ENCODE peak calls at places on chromosomes 5 and 9, in four cellular contexts. F is fibroblast of lung, W is GM10248, H is natural killer cell. A is an unnamed sample.

GRCh38 chr5:32311404-32312193 is 1.1 kb downstream of the MTMR12 start:
- DNase-seq in W (no peak), H (no peak), F (no peak), A (no peak)

GRCh38 chr5:107476783-107477182 is 194.0 kb downstream of the EFNA5 start:
- DNase-seq in W (peak), F (no peak), H (peak), A (no peak)

GRCh38 chr5:119368238-119368630 is 12.4 kb downstream of the TNFAIP8 start:
- DNase-seq in F (no peak), W (no peak), H (no peak), A (no peak)

GRCh38 chr5:58451732-58452565 is 7.9 kb downstream of the PLK2 start:
- DNase-seq in F (peak), H (no peak), W (no peak), A (no peak)

GRCh38 chr9:110066929-110067716 is 140.8 kb downstream of the C9orf152 start:
- DNase-seq in W (no peak), F (no peak), H (no peak), A (no peak)

GRCh38 chr9:27393054-27393846 is 96.3 kb upstream of the EQTN start:
- DNase-seq in H (no peak), F (no peak), W (no peak), A (no peak)

GRCh38 chr9:134995792-134996120 is 78.0 kb upstream of the FCN1 start:
- DNase-seq in F (no peak), W (no peak), H (no peak), A (no peak)

GRCh38 chr9:113622600-113623400 is 159.3 kb downstream of the RGS3 start:
- DNase-seq in H (no peak), F (peak), W (peak), A (peak)

GRCh38 chr5:96067902-96068614 is 106.4 kb upstream of the ELL2 start:
- DNase-seq in F (peak), W (no peak), H (no peak), A (no peak)

GRCh38 chr5:113340537-113340936 is 94.3 kb downstream of the TSSK1B start:
- DNase-seq in W (no peak), F (no peak), H (no peak), A (no peak)

GRCh38 chr9:133532937-133533668 is 1.4 kb upstream of the ADAMTSL2 start:
- DNase-seq in W (peak), H (peak), F (peak), A (peak)

GRCh38 chr5:177147239-177147638 is 13.7 kb downstream of the NSD1 start:
- DNase-seq in H (no peak), F (peak), W (no peak), A (no peak)

GRCh38 chr5:151870820-151871219 is 53.8 kb downstream of the GLRA1 start:
- DNase-seq in F (peak), H (no peak), W (no peak), A (no peak)

GRCh38 chr5:1510631-1511030 is 13.1 kb downstream of the LPCAT1 start:
- DNase-seq in W (no peak), H (peak), F (no peak), A (peak)

GRCh38 chr9:8858250-8859161 is 1058.9 kb upstream of the DMAC1 start:
- DNase-seq in F (no peak), H (no peak), W (peak), A (no peak)

GRCh38 chr9:8857330-8858249 is 1058.0 kb upstream of the DMAC1 start:
- DNase-seq in W (peak), F (peak), H (no peak), A (no peak)

GRCh38 chr9:8859416-8859815 is 1059.8 kb upstream of the DMAC1 start:
- DNase-seq in W (no peak), F (no peak), H (no peak), A (no peak)

GRCh38 chr9:8855046-8855445 is 1055.5 kb upstream of the DMAC1 start:
- DNase-seq in F (peak), H (no peak), W (no peak), A (no peak)

DNA sequence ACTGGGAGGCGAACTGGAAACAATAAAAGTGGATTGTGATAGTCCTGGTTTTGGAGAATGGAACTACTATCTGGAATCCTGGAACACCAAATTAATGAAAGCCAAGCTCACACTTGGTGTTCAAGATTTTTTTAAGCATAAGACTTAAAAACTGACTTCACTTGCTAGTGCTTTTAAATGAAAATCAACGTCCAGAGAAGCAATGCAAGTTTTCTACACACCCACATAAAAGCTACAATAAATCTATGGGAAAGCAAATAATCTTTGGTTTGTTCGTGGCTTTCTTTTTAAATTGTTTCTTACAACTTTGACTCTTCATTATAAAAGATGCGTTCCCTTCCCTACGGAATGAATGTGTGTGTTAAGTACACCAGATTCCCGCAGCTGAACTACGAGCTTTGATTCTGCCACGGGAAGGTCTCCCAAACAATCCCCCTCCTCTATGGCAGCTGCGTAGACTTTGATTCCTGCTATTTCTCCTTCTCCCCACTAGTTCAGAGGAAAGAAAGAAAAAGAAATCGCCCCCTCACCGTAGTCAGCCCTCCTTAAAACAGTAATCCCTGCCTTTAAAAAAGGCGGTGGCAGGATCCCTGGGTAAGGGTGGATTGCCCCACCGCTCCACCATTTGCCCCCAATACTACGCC is 1057.2 kb upstream of the DMAC1 start:
- DNase-seq in F (no peak), W (no peak), H (no peak), A (no peak)
- TF ChIP-seq CTCF in F (no peak), W (no peak), H (no peak), A (no peak)

DNA sequence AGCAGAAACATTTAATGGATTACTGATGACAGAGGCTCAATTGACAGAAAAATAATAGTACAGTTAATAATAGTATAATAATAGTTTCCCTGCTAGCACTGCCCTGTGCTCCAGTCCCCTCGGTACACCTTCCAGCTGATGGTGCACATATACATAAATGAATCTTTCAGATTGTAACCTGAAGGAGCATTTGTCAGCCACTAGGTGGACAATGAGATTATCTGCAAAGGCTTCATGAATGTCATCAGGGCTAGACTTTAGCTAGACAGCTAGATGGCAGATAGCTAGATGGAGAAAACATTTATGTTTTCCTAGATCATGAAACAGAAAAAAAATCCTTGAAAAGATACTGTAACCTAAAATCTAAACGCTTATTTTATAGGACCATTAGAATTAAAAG is 304.4 kb upstream of the SMC2 start:
- DNase-seq in H (no peak), W (no peak), F (no peak), A (no peak)
- TF ChIP-seq CTCF in H (no peak), W (peak), F (peak), A (no peak)

GRCh38 chr9:125896964-125897363 is 149.8 kb downstream of the PBX3 start:
- DNase-seq in F (no peak), H (no peak), W (no peak), A (no peak)
- TF ChIP-seq CTCF in F (no peak), H (no peak), W (no peak), A (no peak)

GRCh38 chr5:142012792-142013388 is at the start of gene GNPDA1:
- DNase-seq in W (peak), F (peak), H (peak), A (peak)

GRCh38 chr5:142009886-142010285 is 2.9 kb downstream of the GNPDA1 start:
- DNase-seq in F (no peak), W (no peak), H (no peak), A (no peak)

GRCh38 chr5:142011572-142012185 is 1.1 kb downstream of the GNPDA1 start:
- DNase-seq in F (no peak), H (no peak), W (no peak), A (no peak)

GRCh38 chr5:142013734-142014495 is 1.1 kb upstream of the GNPDA1 start:
- DNase-seq in H (no peak), F (peak), W (no peak), A (no peak)

DNA sequence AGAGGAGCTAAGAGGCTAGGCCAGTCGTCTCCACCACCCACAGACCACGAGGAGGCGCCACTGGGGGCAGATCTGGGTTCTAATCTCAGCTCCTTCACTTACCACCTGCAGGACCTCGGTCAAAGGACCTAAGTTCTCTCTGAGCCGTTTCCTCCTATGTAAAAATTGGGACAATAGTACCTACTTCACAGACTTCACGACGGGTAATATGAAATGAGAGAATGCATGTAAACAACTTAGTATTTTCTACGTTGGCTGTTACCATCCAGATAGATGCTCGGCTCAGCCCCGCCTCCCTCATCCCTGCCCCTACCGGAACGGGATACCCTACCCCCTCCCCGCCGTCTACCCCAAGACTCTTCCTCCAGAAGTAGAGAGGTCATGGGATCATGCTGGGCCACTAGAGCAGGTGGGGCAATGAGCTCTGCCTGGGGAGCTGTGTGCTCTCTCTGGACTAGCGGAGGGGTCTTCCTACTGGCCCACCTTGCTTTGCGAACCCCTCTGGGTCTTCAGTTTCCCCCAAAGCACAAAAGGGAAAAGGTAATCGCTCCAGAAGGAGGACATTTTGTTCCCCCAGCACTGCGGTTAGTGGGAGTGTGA is 541 bp downstream of the GNPDA1 start:
- DNase-seq in W (no peak), H (no peak), F (peak), A (peak)
- TF ChIP-seq CTCF in W (peak), H (peak), F (peak), A (no peak)

DNA sequence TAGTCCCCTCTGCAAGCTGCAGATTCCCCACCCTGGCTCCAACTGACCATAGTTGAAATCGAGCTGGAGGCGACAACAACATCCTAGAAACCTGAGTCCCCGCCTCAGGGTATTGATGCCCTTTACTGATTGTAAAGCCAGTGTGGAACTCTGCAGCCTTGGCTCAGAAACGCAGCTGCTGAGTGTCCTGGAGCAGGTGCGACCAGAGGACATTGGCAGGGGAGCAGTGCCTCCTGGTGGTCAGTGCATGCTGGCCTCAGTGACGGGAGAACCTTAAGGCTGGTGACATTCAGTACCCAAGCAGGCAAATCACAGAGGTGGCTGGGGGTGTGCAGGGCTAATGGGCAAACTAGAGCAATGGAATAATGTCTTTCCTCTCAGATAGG is 20.4 kb upstream of the ZNF354B start:
- DNase-seq in F (no peak), H (peak), W (no peak), A (no peak)
- TF ChIP-seq CTCF in F (no peak), H (no peak), W (no peak), A (no peak)

A was measured in activated B cell treated with CpG ODN at 0.5 μM for 24 hours.